ENCODE peak calls at places on chromosomes 5 and 9, in ten cellular contexts. Z, N, B, F, G, E, R, K, D and L are unnamed samples.

GRCh38 chr5:52807723-52808122 is 20.0 kb downstream of the ITGA1 start:
- DNase-seq in E (no peak), Z (no peak), K (peak; percentile 3), R (no peak), G (no peak), N (no peak), F (no peak), B (no peak), D (no peak), L (no peak)

GRCh38 chr5:131265318-131265803 is 1.5 kb downstream of the CDC42SE2 start:
- DNase-seq in Z (no peak), G (peak; percentile 76), F (no peak), K (peak; percentile 28), D (no peak), R (peak; percentile 51), B (no peak), N (peak; percentile 61), E (no peak), L (no peak)

GRCh38 chr9:111271481-111272080 is 58.4 kb downstream of the OR2K2 start:
- DNase-seq in G (no peak), B (no peak), D (no peak), F (no peak), Z (no peak), E (no peak), K (no peak), R (peak; percentile 68), N (no peak), L (no peak)

GRCh38 chr5:148910686-148911361 is 84.4 kb downstream of the ADRB2 start:
- DNase-seq in N (no peak), K (peak; percentile 3), D (no peak), Z (no peak), E (no peak), B (no peak), F (no peak), G (peak; percentile 44), R (peak; percentile 68), L (no peak)

GRCh38 chr5:115295775-115296129 is 702 bp downstream of the CCDC112 start:
- DNase-seq in D (no peak), G (no peak), Z (no peak), E (no peak), B (no peak), N (no peak), R (peak; percentile 3), F (no peak), K (no peak), L (no peak)

GRCh38 chr9:132288371-132288770 is 66.4 kb downstream of the SETX start:
- DNase-seq in R (peak; percentile 59), D (no peak), N (no peak), K (no peak), B (no peak), G (no peak), Z (no peak), E (no peak), F (no peak), L (no peak)

GRCh38 chr9:112120471-112120925 is 54.6 kb downstream of the SUSD1 start:
- DNase-seq in F (no peak), D (peak; percentile 47), K (peak; percentile 98), N (no peak), E (no peak), R (no peak), Z (no peak), B (no peak), G (no peak), L (no peak)

GRCh38 chr5:165029471-165029870 is 1524.1 kb downstream of the MAT2B start:
- DNase-seq in K (peak; percentile 11), D (no peak), Z (no peak), G (peak; percentile 31), B (no peak), N (peak; percentile 2), F (no peak), R (peak; percentile 0), E (no peak), L (no peak)

GRCh38 chr9:126667190-126668055 is 53.7 kb downstream of the LMX1B start:
- DNase-seq in D (peak; percentile 79), G (no peak), N (no peak), Z (no peak), R (no peak), E (no peak), F (no peak), B (no peak), K (peak; percentile 98), L (no peak)

GRCh38 chr5:1004598-1005361 is 3.8 kb upstream of the NKD2 start:
- DNase-seq in Z (peak; percentile 32), N (peak; percentile 59), E (peak; percentile 92), F (peak; percentile 10), D (peak; percentile 18), G (peak; percentile 76), R (peak; percentile 54), B (peak; percentile 48), K (peak; percentile 51), L (peak; percentile 76)

GRCh38 chr5:64744914-64745313 is 23.6 kb downstream of the SREK1IP1 start:
- DNase-seq in R (no peak), Z (no peak), D (no peak), E (no peak), N (no peak), G (no peak), B (no peak), F (no peak), K (no peak), L (no peak)

GRCh38 chr5:142861011-142861410 is 90.8 kb downstream of the ARHGAP26 start:
- DNase-seq in F (no peak), D (no peak), G (no peak), R (no peak), N (no peak), K (no peak), B (no peak), E (no peak), Z (no peak), L (no peak)

GRCh38 chr9:74041588-74041987 is 455.5 kb upstream of the RORB start:
- DNase-seq in Z (no peak), K (peak; percentile 26), D (no peak), E (no peak), B (no peak), G (no peak), F (no peak), N (peak; percentile 4), R (no peak), L (no peak)

GRCh38 chr9:23380821-23381220 is 445.2 kb downstream of the ELAVL2 start:
- DNase-seq in Z (no peak), K (no peak), N (no peak), R (no peak), D (no peak), G (no peak), F (no peak), E (no peak), B (no peak), L (no peak)

GRCh38 chr5:167916261-167916660 is 375.2 kb upstream of the WWC1 start:
- DNase-seq in E (no peak), Z (no peak), F (no peak), N (no peak), D (no peak), K (no peak), B (no peak), R (no peak), G (no peak), L (no peak)

GRCh38 chr9:123928471-123929176 is 1.3 kb downstream of the DENND1A start:
- DNase-seq in D (no peak), R (peak; percentile 69), N (no peak), G (no peak), Z (no peak), E (no peak), F (no peak), B (no peak), K (peak; percentile 41), L (no peak)

GRCh38 chr5:92559743-92560142 is 1021.3 kb downstream of the NR2F1-AS1 start:
- DNase-seq in N (no peak), B (no peak), D (no peak), Z (no peak), K (no peak), E (no peak), F (no peak), G (peak; percentile 75), R (peak; percentile 37), L (no peak)

GRCh38 chr9:129383415-129384088 is 205.5 kb upstream of the IER5L start:
- DNase-seq in N (peak; percentile 79), G (no peak), E (peak; percentile 95), Z (peak; percentile 57), F (peak; percentile 33), K (peak; percentile 85), B (peak; percentile 71), D (peak; percentile 61), R (peak; percentile 66), L (peak; percentile 78)

GRCh38 chr9:123119566-123119965 is 86.1 kb downstream of the GPR21 start:
- DNase-seq in Z (no peak), G (no peak), F (peak; percentile 46), K (no peak), E (no peak), N (no peak), R (no peak), D (no peak), B (no peak), L (no peak)

GRCh38 chr9:19967567-19968459 is 179.0 kb upstream of the SLC24A2 start:
- DNase-seq in F (no peak), Z (no peak), G (no peak), N (no peak), E (no peak), B (no peak), R (no peak), K (peak; percentile 34), D (peak; percentile 62), L (no peak)

GRCh38 chr9:35774907-35775635 is 16.3 kb upstream of the NPR2 start:
- DNase-seq in F (peak; percentile 25), N (no peak), K (peak; percentile 5), G (no peak), Z (no peak), B (no peak), E (no peak), R (no peak), D (no peak), L (no peak)

GRCh38 chr5:107831612-107832395 is 161.1 kb upstream of the EFNA5 start:
- DNase-seq in G (no peak), D (no peak), E (no peak), R (peak; percentile 58), B (no peak), F (no peak), N (peak; percentile 6), Z (no peak), K (peak; percentile 68), L (no peak)